ENCODE peak calls at places on chromosomes 3 and 15, in six cellular contexts. One of them, this sample, is unnamed.

GRCh38 chr15:79505956-79506355 is 73.8 kb downstream of the MINAR1 start:
- DNase-seq in HEK293T: no peak
- DNase-seq in T-helper 2 cell: no peak
- DNase-seq in glutamatergic neuron: no peak
- DNase-seq in NCI-H1694: no peak
- DNase-seq in CD4-positive, CD25-positive, alpha-beta regulatory T cell: no peak
- DNase-seq in this sample: no peak

GRCh38 chr3:189455009-189455408 is 176.2 kb upstream of the TP63 start:
- DNase-seq in HEK293T: no peak
- DNase-seq in T-helper 2 cell: no peak
- DNase-seq in glutamatergic neuron: no peak
- DNase-seq in NCI-H1694: no peak
- DNase-seq in CD4-positive, CD25-positive, alpha-beta regulatory T cell: no peak
- DNase-seq in this sample: peak; percentile 8

GRCh38 chr3:81864273-81864672 is 102.8 kb upstream of the GBE1 start:
- DNase-seq in HEK293T: no peak
- DNase-seq in T-helper 2 cell: no peak
- DNase-seq in glutamatergic neuron: no peak
- DNase-seq in NCI-H1694: no peak
- DNase-seq in CD4-positive, CD25-positive, alpha-beta regulatory T cell: no peak
- DNase-seq in this sample: no peak

GRCh38 chr3:279325-279724 is 82.8 kb downstream of the CHL1 start:
- DNase-seq in HEK293T: no peak
- DNase-seq in T-helper 2 cell: no peak
- DNase-seq in glutamatergic neuron: no peak
- DNase-seq in NCI-H1694: no peak
- DNase-seq in CD4-positive, CD25-positive, alpha-beta regulatory T cell: no peak
- DNase-seq in this sample: no peak

GRCh38 chr15:40844543-40844981 is 714 bp downstream of the SPINT1 start:
- DNase-seq in HEK293T: no peak
- DNase-seq in T-helper 2 cell: no peak
- DNase-seq in glutamatergic neuron: peak; percentile 52
- DNase-seq in NCI-H1694: no peak
- DNase-seq in CD4-positive, CD25-positive, alpha-beta regulatory T cell: no peak
- DNase-seq in this sample: peak; percentile 73

GRCh38 chr15:51907136-51907862 is 64.3 kb downstream of the LEO1 start:
- DNase-seq in HEK293T: no peak
- DNase-seq in T-helper 2 cell: no peak
- DNase-seq in glutamatergic neuron: no peak
- DNase-seq in NCI-H1694: no peak
- DNase-seq in CD4-positive, CD25-positive, alpha-beta regulatory T cell: no peak
- DNase-seq in this sample: peak; percentile 98

GRCh38 chr3:60314064-60314463 is 937.2 kb downstream of the FHIT start:
- DNase-seq in HEK293T: no peak
- DNase-seq in T-helper 2 cell: no peak
- DNase-seq in glutamatergic neuron: no peak
- DNase-seq in NCI-H1694: no peak
- DNase-seq in CD4-positive, CD25-positive, alpha-beta regulatory T cell: no peak
- DNase-seq in this sample: no peak

GRCh38 chr3:10933958-10934481 is 58.5 kb upstream of the SLC6A1 start:
- DNase-seq in HEK293T: no peak
- DNase-seq in T-helper 2 cell: no peak
- DNase-seq in glutamatergic neuron: no peak
- DNase-seq in NCI-H1694: no peak
- DNase-seq in CD4-positive, CD25-positive, alpha-beta regulatory T cell: no peak
- DNase-seq in this sample: no peak

GRCh38 chr3:61924065-61924740 is 362.8 kb downstream of the PTPRG start:
- DNase-seq in HEK293T: no peak
- DNase-seq in T-helper 2 cell: no peak
- DNase-seq in glutamatergic neuron: no peak
- DNase-seq in NCI-H1694: no peak
- DNase-seq in CD4-positive, CD25-positive, alpha-beta regulatory T cell: no peak
- DNase-seq in this sample: no peak

GRCh38 chr15:67967871-67968423 is 86.2 kb upstream of the PIAS1 start:
- DNase-seq in HEK293T: peak; percentile 72
- DNase-seq in T-helper 2 cell: no peak
- DNase-seq in glutamatergic neuron: peak; percentile 81
- DNase-seq in NCI-H1694: peak; percentile 82
- DNase-seq in CD4-positive, CD25-positive, alpha-beta regulatory T cell: no peak
- DNase-seq in this sample: peak; percentile 70